ENCODE peak calls at places on chromosomes 5 and 9, in four cellular contexts. S, E, N and A are unnamed samples.

GRCh38 chr9:34962530-34962929 is 4.4 kb downstream of the PHF24 start:
- DNase-seq in S (no peak), E (no peak), N (no peak), A (no peak)

GRCh38 chr9:88258587-88258986 is 120.3 kb upstream of the SPATA31C2 start:
- DNase-seq in S (no peak), E (no peak), N (no peak), A (no peak)

GRCh38 chr5:100676807-100677631 is 141.8 kb downstream of the FAM174A start:
- DNase-seq in S (no peak), E (no peak), N (no peak), A (no peak)

GRCh38 chr9:114029311-114030170 is 48.6 kb downstream of the AMBP start:
- DNase-seq in S (no peak), E (no peak), N (no peak), A (no peak)

GRCh38 chr5:91283899-91284298 is 99.2 kb downstream of the ARRDC3 start:
- DNase-seq in S (no peak), E (no peak), N (no peak), A (no peak)

GRCh38 chr9:136260936-136261472 is 15.4 kb upstream of the QSOX2 start:
- DNase-seq in S (no peak), E (no peak), N (no peak), A (no peak)

GRCh38 chr5:31962321-31962720 is 211.8 kb downstream of the GOLPH3 start:
- DNase-seq in S (no peak), E (no peak), N (no peak), A (no peak)

GRCh38 chr5:126265917-126266316 is 157.3 kb upstream of the GRAMD2B start:
- DNase-seq in S (no peak), E (no peak), N (no peak), A (no peak)

GRCh38 chr5:150073677-150074076 is 12.7 kb downstream of the CSF1R start:
- DNase-seq in S (no peak), E (no peak), N (no peak), A (no peak)

GRCh38 chr5:141875022-141875740 is 3.0 kb downstream of the PCDH1 start:
- DNase-seq in S (no peak), E (no peak), N (no peak), A (no peak)
- TF ChIP-seq NR3C1 in S (no peak), E (no peak), N (no peak), A (no peak)

GRCh38 chr5:61318374-61318773 is 13.7 kb upstream of the ZSWIM6 start:
- DNase-seq in S (no peak), E (no peak), N (no peak), A (no peak)

GRCh38 chr5:61309115-61309514 is 22.9 kb upstream of the ZSWIM6 start:
- DNase-seq in S (no peak), E (no peak), N (no peak), A (no peak)

GRCh38 chr5:61311056-61311455 is 21.0 kb upstream of the ZSWIM6 start:
- DNase-seq in S (no peak), E (peak), N (no peak), A (no peak)

GRCh38 chr5:61311836-61312808 is 19.9 kb upstream of the ZSWIM6 start:
- DNase-seq in S (no peak), E (no peak), N (no peak), A (peak)

GRCh38 chr5:61313960-61314681 is 17.9 kb upstream of the ZSWIM6 start:
- DNase-seq in S (no peak), E (no peak), N (no peak), A (no peak)
- TF ChIP-seq MAX in S (no peak), E (no peak), N (no peak), A (no peak)

DNA sequence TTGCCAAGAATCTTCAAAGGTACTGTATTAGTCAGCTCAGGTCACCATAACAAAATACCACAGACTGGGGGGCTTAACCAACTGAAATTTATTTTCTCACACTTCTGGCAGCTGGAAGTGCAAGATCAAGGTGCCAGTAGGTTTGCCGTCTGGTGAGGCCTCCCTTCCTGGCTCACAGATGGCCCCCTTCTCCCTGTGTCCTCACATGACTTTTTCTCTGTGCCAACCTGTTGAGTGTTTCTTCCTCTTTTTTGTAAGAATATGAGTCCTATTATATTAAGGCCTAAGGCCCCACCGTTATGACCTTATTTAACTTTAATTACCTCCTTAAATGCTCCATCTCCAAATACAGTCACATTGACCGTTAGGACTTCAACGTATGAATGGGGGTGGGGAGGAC is 156.1 kb upstream of the KIF2A start:
- DNase-seq in S (no peak), E (no peak), N (no peak), A (no peak)
- TF ChIP-seq NR3C1 in S (no peak), E (no peak), N (no peak), A (no peak)

DNA sequence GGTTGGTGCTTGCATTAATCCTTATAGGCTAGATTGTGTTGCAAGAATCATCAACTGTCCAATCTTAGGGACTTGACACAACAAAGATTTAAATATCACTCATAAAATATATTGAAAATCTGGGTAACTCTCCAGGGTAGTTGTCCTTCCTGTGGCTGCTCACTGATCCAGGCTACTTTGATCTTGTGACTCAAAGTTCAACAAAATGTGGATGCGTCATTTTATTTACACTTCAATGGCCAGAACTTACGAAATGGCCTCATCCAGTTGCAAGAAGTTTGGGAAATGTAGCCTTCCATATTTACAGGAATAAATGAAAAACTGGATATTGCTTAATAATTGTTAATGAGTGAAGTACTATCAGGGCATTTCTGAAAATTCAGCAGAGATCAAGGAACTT is 235.5 kb upstream of the ACTBL2 start:
- DNase-seq in S (no peak), E (no peak), N (peak), A (peak)
- TF ChIP-seq MAX in S (no peak), E (no peak), N (no peak), A (peak)

DNA sequence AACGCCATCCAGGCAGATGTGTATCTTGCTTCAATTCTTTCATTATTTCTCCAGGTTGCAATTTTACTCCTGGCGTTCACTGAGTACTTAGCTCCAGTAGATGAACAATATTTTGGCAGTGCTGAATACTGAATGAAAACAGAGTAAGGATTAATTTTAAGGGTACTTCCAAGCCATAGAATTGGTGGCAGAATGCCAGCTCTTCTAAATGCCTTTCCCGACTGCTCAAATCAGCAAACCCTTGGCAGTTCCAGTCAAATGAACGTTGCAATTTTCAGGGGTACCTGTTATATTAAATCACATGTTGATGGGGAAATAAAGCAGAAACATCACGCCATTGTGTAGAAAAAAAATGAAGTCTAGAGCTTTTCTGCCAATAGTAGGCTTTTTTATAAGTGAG is 282.4 kb upstream of the RPS23 start:
- DNase-seq in S (no peak), E (no peak), N (no peak), A (no peak)
- TF ChIP-seq NR3C1 in S (no peak), E (no peak), N (no peak), A (no peak)

GRCh38 chr9:71001780-71002386 is 119.5 kb downstream of the TRPM3 start:
- DNase-seq in S (peak), E (peak), N (peak), A (peak)
- TF ChIP-seq MAX in S (no peak), E (no peak), N (no peak), A (no peak)